ENCODE peak calls at places on chromosome 18, in nine cellular contexts. U is effector memory CD4-positive, alpha-beta T cell; C is endothelial cell; E is neural progenitor cell; G is CD4-positive, alpha-beta T cell; M is activated CD4-positive, alpha-beta memory T cell treated with anti-CD3 and anti-CD28 coated beads for 36 hours; F is KBM-7; K is Caki2; R is Calu3. H is an unnamed sample.

GRCh38 chr18:27789406-27789805 is 387.5 kb downstream of the CDH2 start:
- DNase-seq in U (no peak), M (no peak), K (no peak), F (no peak), R (no peak), E (no peak), G (no peak), C (no peak), H (no peak)

GRCh38 chr18:74604774-74605173 is 7.1 kb downstream of the ZNF407 start:
- DNase-seq in F (no peak), E (no peak), C (no peak), K (no peak), R (no peak), M (no peak), G (no peak), U (no peak), H (no peak)

GRCh38 chr18:79760348-79760747 is 37.4 kb upstream of the KCNG2 start:
- DNase-seq in U (no peak), F (no peak), G (no peak), M (no peak), E (no peak), R (no peak), K (no peak), C (no peak), H (no peak)

GRCh38 chr18:51425475-51425874 is 228.0 kb upstream of the MEX3C start:
- DNase-seq in M (peak), G (no peak), K (no peak), C (no peak), E (no peak), F (no peak), U (no peak), R (no peak), H (no peak)

GRCh38 chr18:64639536-64639935 is 490.6 kb upstream of the LINC00305 start:
- DNase-seq in R (no peak), G (no peak), F (no peak), E (no peak), K (no peak), C (no peak), U (no peak), M (no peak), H (no peak)

GRCh38 chr18:24112874-24113615 is 25.8 kb upstream of the CABYR start:
- DNase-seq in U (no peak), R (peak), M (peak), F (no peak), G (no peak), C (no peak), E (no peak), K (peak), H (no peak)

GRCh38 chr18:35334821-35335220 is 9.4 kb downstream of the ZNF24 start:
- DNase-seq in F (no peak), U (no peak), C (no peak), G (no peak), M (no peak), K (no peak), R (no peak), E (no peak), H (no peak)

GRCh38 chr18:4251873-4252272 is 203.2 kb downstream of the DLGAP1 start:
- DNase-seq in G (no peak), R (no peak), K (no peak), C (no peak), E (no peak), F (no peak), U (no peak), M (no peak), H (no peak)

GRCh38 chr18:50369672-50370071 is 5.2 kb upstream of the SKA1 start:
- DNase-seq in E (no peak), K (no peak), U (no peak), M (no peak), C (no peak), F (no peak), R (no peak), G (no peak), H (no peak)

GRCh38 chr18:46161721-46162421 is 57.7 kb downstream of the HAUS1 start:
- DNase-seq in M (no peak), C (no peak), G (no peak), E (no peak), F (no peak), U (no peak), R (no peak), K (no peak), H (no peak)

GRCh38 chr18:48230459-48231113 is 178.6 kb downstream of the ZBTB7C start:
- DNase-seq in M (peak), C (peak), E (peak), F (peak), K (peak), U (no peak), G (no peak), R (peak), H (peak)